ENCODE peak calls at places on chromosomes 13 and 19, in ten cellular contexts. C is mesothelial cell of epicardium, R is nephron progenitor cell, I is neural progenitor cell, Q is astrocyte of the spinal cord, L is type B pancreatic cell, S is body of pancreas, E is tibial nerve, G is psoas muscle, V is glutamatergic neuron. N is an unnamed sample.
A peak's percentile ranks its signal among the peaks of the same experiment; 100 is the strongest.

GRCh38 chr19:39237200-39238184 is 7.3 kb downstream of the IFNL3 start:
- DNase-seq in C (no peak), R (peak; percentile 26), I (no peak), Q (no peak), L (no peak), S (peak; percentile 96), E (no peak), G (no peak), V (no peak), N (no peak)

GRCh38 chr19:47243364-47243775 is 12.4 kb upstream of the BBC3 start:
- DNase-seq in C (no peak), R (no peak), I (no peak), Q (no peak), L (no peak), S (no peak), E (no peak), G (no peak), V (no peak), N (no peak)

GRCh38 chr13:44755872-44756271 is 179.7 kb upstream of the TSC22D1 start:
- DNase-seq in C (no peak), R (no peak), I (no peak), Q (peak; percentile 81), L (no peak), S (no peak), E (no peak), G (no peak), V (no peak), N (no peak)

GRCh38 chr13:30702006-30702405 is 33.3 kb upstream of the ALOX5AP start:
- DNase-seq in C (no peak), R (no peak), I (no peak), Q (no peak), L (no peak), S (no peak), E (no peak), G (no peak), V (no peak), N (no peak)

GRCh38 chr13:26024558-26024957 is 27.3 kb downstream of the SHISA2 start:
- DNase-seq in C (no peak), R (no peak), I (peak; percentile 49), Q (peak; percentile 41), L (no peak), S (no peak), E (no peak), G (no peak), V (no peak), N (no peak)

GRCh38 chr13:59111711-59112110 is 1052.0 kb downstream of the DIAPH3 start:
- DNase-seq in C (no peak), R (peak; percentile 8), I (no peak), Q (peak; percentile 87), L (no peak), S (no peak), E (no peak), G (no peak), V (peak; percentile 33), N (no peak)

GRCh38 chr19:14440049-14440448 is 6.9 kb downstream of the PKN1 start:
- DNase-seq in C (no peak), R (no peak), I (no peak), Q (no peak), L (no peak), S (peak; percentile 45), E (peak; percentile 33), G (peak; percentile 83), V (no peak), N (no peak)

GRCh38 chr19:28878862-28879566 is 333.9 kb downstream of the UQCRFS1 start:
- DNase-seq in C (peak; percentile 81), R (peak; percentile 82), I (peak; percentile 92), Q (peak; percentile 33), L (no peak), S (peak; percentile 81), E (peak; percentile 33), G (peak; percentile 73), V (peak; percentile 81), N (peak; percentile 21)

GRCh38 chr19:13692096-13692495 is 72.2 kb upstream of the MRI1 start:
- DNase-seq in C (no peak), R (no peak), I (no peak), Q (peak; percentile 69), L (no peak), S (no peak), E (no peak), G (no peak), V (no peak), N (no peak)

GRCh38 chr13:45500492-45501174 is 35.9 kb downstream of the COG3 start:
- DNase-seq in C (no peak), R (no peak), I (no peak), Q (peak; percentile 97), L (no peak), S (no peak), E (no peak), G (no peak), V (no peak), N (no peak)

GRCh38 chr19:2867025-2867991 is at the start of gene ZNF556:
- DNase-seq in C (no peak), R (no peak), I (no peak), Q (no peak), L (no peak), S (no peak), E (no peak), G (peak; percentile 77), V (no peak), N (no peak)

GRCh38 chr13:55214851-55215345 is 1925.8 kb upstream of the PRR20A start:
- DNase-seq in C (no peak), R (no peak), I (peak; percentile 78), Q (no peak), L (no peak), S (no peak), E (no peak), G (no peak), V (no peak), N (no peak)

GRCh38 chr13:76016799-76017198 is 380.7 kb downstream of the LMO7 start:
- DNase-seq in C (no peak), R (peak; percentile 7), I (peak; percentile 30), Q (peak; percentile 18), L (no peak), S (peak; percentile 30), E (no peak), G (no peak), V (peak; percentile 43), N (no peak)

GRCh38 chr19:22532388-22533310 is 101.5 kb upstream of the ZNF492 start:
- DNase-seq in C (no peak), R (no peak), I (no peak), Q (no peak), L (no peak), S (peak; percentile 100), E (peak; percentile 30), G (peak; percentile 66), V (no peak), N (no peak)

GRCh38 chr13:74770361-74770760 is 636.2 kb upstream of the KLF12 start:
- DNase-seq in C (no peak), R (no peak), I (no peak), Q (peak; percentile 87), L (no peak), S (no peak), E (no peak), G (no peak), V (no peak), N (no peak)

GRCh38 chr13:74767031-74767430 is 632.8 kb upstream of the KLF12 start:
- DNase-seq in C (no peak), R (no peak), I (no peak), Q (peak; percentile 22), L (no peak), S (no peak), E (no peak), G (no peak), V (no peak), N (no peak)

GRCh38 chr13:74768521-74769090 is 634.4 kb upstream of the KLF12 start:
- DNase-seq in C (no peak), R (no peak), I (no peak), Q (peak; percentile 4), L (no peak), S (no peak), E (no peak), G (no peak), V (no peak), N (no peak)

GRCh38 chr13:74761794-74762193 is 627.6 kb upstream of the KLF12 start:
- DNase-seq in C (no peak), R (no peak), I (no peak), Q (peak; percentile 83), L (no peak), S (no peak), E (no peak), G (no peak), V (no peak), N (no peak)

DNA sequence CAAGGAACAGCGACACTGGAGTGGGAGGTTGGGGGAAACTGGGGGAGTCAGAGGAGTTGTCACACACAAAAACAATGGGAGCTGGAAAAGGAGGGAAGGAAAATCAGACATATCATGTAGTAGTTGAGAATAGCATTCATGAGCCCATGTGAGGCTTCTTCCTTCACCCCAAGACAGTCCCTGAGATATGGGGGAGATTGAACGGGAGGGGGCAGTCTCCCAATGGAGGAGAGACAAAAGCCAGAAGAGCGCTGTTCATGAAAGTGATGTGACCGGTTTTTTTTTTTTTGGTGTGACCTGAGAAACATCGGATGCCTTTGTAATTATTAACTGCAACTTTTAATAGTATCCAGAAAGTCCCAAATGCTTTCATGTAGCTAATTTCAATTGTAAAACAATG is 631.8 kb upstream of the KLF12 start:
- DNase-seq in C (no peak), R (no peak), I (no peak), Q (no peak), L (no peak), S (no peak), E (no peak), G (no peak), V (no peak), N (no peak)
- TF ChIP-seq CTCF in C (no peak), R (no peak), I (no peak), Q (no peak), L (no peak), S (no peak), E (no peak), G (no peak), V (no peak), N (no peak)

DNA sequence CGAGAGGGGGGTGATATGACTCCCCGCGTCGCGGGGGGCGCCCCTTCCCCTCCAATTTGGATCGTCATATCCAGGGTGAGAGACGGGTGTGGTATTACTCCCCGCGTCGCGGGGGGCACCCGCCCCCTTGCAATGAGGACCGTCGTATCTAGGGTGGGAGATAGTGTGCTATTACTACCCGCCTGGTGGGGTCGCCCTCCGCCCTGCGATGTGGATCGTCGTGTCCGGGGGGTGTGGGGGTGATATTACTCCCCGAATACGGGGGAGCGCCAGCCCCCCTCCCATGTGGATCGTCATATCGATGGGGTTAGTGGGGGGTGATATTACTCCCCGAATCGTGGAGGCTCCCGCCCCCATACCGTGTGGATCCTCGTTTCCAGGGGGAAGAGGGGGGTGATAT is 29.2 kb upstream of the RGCC start:
- DNase-seq in C (no peak), R (peak; percentile 7), I (peak; percentile 53), Q (no peak), L (no peak), S (no peak), E (no peak), G (no peak), V (no peak), N (no peak)
- TF ChIP-seq CTCF in C (no peak), R (peak; percentile 8), I (peak; percentile 60), Q (peak; percentile 38), L (no peak), S (no peak), E (peak; percentile 12), G (no peak), V (no peak), N (peak; percentile 11)

GRCh38 chr19:4352701-4353121 is 9.3 kb downstream of the MPND start:
- DNase-seq in C (peak; percentile 76), R (peak; percentile 83), I (peak; percentile 84), Q (peak; percentile 60), L (no peak), S (no peak), E (no peak), G (no peak), V (peak; percentile 75), N (peak; percentile 87)
- TF ChIP-seq CTCF in C (peak; percentile 96), R (peak; percentile 97), I (peak; percentile 88), Q (peak; percentile 88), L (peak; percentile 97), S (peak; percentile 85), E (peak; percentile 87), G (peak; percentile 77), V (peak; percentile 95), N (peak; percentile 62)

GRCh38 chr19:48752511-48753365 is at the start of gene FUT1:
- DNase-seq in C (peak; percentile 86), R (peak; percentile 70), I (peak; percentile 89), Q (no peak), L (peak; percentile 89), S (peak; percentile 97), E (no peak), G (peak; percentile 75), V (peak; percentile 60), N (peak; percentile 74)
- TF ChIP-seq CTCF in C (peak; percentile 55), R (peak; percentile 26), I (peak; percentile 44), Q (no peak), L (peak; percentile 64), S (peak; percentile 72), E (no peak), G (no peak), V (peak; percentile 58), N (no peak)

N was measured in D721Med.